ENCODE peak calls at places on chromosomes 11 and 22, in ten cellular contexts. D is PC-9; Q is IMR-90; C is spleen; I is GM23338; A is transverse colon; H is adrenal gland; X is CD8-positive, alpha-beta T cell; V is hepatocyte; E is testis. U is an unnamed sample. For H3K4me1, the result is how much of the 10 kb centered on the place peaks cover.

GRCh38 chr11:122509091-122509490 is 146.4 kb upstream of the UBASH3B start:
- DNase-seq in D (no peak), Q (no peak), C (no peak), I (no peak), A (no peak), H (no peak), X (no peak), V (no peak), E (no peak), U (no peak)

GRCh38 chr11:104164028-104164520 is at the start of gene PDGFD:
- DNase-seq in D (peak), Q (peak), C (peak), I (peak), A (peak), H (peak), X (peak), V (peak), E (peak), U (no peak)

GRCh38 chr11:73520358-73521061 is 77.4 kb downstream of the FAM168A start:
- DNase-seq in D (no peak), Q (peak), C (no peak), I (no peak), A (no peak), H (no peak), X (no peak), V (no peak), E (no peak), U (no peak)

GRCh38 chr22:40329021-40329456 is 17.3 kb upstream of the ADSL start:
- DNase-seq in D (no peak), Q (no peak), C (no peak), I (no peak), A (no peak), H (no peak), X (no peak), V (no peak), E (no peak), U (no peak)

GRCh38 chr22:27632451-27633295 is 168.9 kb downstream of the MN1 start:
- DNase-seq in D (no peak), Q (no peak), C (no peak), I (no peak), A (no peak), H (no peak), X (no peak), V (peak), E (no peak), U (no peak)

GRCh38 chr11:132111341-132111740 is 740.9 kb downstream of the NTM start:
- DNase-seq in D (no peak), Q (peak), C (no peak), I (no peak), A (no peak), H (no peak), X (no peak), V (no peak), E (no peak), U (no peak)

GRCh38 chr22:40177738-40178416 is at the start of gene TNRC6B:
- DNase-seq in D (peak), Q (peak), C (peak), I (peak), A (peak), H (peak), X (peak), V (peak), E (peak), U (peak)

GRCh38 chr22:17846326-17846992 is 72.2 kb upstream of the BID start:
- DNase-seq in D (no peak), Q (no peak), C (no peak), I (no peak), A (no peak), H (peak), X (no peak), V (no peak), E (peak), U (no peak)

GRCh38 chr11:66002648-66003225 is 434 bp downstream of the BANF1 start:
- DNase-seq in D (peak), Q (peak), C (no peak), I (peak), A (peak), H (peak), X (no peak), V (no peak), E (peak), U (no peak)

GRCh38 chr22:29914991-29915390 is 32.0 kb downstream of the MTMR3 start:
- DNase-seq in D (no peak), Q (no peak), C (no peak), I (no peak), A (no peak), H (no peak), X (no peak), V (no peak), E (no peak), U (no peak)

DNA sequence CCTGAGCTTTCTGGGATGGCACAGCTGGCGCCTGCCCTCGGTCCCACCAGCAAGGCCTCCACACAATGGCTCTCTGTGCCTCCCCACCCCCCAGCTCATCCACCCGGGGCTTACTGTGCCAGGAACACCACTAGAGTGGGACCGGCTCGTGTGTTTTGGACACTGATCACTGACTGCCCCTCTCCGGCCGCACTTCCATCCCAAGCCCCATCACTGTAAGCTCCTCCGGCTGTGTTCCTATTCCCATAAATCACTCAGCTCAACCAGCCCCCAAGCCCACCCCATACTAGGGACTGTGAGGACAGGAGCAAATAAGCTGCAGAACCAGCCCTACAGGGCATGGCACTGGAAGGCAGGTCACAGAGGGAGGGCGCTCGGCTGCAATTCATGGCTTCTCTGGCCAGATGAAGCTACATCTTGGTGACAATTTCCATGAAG is 7.3 kb downstream of the APBB1 start:
- DNase-seq in D (no peak), Q (no peak), C (peak), I (no peak), A (no peak), H (no peak), X (no peak), V (no peak), E (no peak), U (no peak)
- H3K27ac ChIP-seq in D (no peak), Q (no peak), C (no peak), I (no peak), A (no peak), H (no peak), X (no peak), V (no peak), E (no peak), U (peak)

DNA sequence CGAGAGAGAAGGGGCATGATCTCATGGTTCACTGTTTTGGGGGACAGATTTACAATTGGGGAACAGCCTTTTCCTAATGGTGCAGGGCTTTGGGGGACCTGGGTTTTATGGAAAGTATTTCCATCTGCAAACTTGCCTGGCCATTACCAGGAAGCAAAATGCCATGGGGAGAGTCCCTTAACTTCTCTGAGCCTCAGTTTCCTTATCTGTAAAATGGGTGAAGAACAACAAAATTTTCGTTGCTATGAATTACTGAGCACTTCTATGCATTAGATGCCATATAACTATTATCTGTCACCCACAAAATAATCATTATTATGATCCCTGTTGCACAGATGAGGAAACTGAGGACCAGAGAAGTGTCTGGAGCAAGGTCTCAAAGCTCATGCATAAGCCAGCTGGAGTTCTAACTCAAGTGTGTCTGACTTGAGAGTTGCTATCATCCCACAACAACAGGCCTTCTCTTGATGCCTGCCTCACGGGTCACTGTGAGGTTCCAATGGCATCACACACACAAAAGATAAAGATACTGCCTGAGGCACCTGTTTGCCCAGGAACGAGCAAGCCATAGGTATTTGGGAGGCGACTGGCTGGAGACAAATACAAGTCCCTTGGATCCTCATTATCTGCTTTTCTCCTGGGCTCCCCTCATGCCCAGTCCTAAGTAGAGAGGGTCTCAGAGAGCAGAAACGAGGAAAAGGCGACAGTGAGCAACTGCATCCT is 15.8 kb downstream of the TPST2 start:
- DNase-seq in D (no peak), Q (no peak), C (peak), I (no peak), A (no peak), H (no peak), X (no peak), V (no peak), E (no peak), U (no peak)
- H3K4me1 ChIP-seq in D (under half), Q (under half), C (under half), I (half or more), A (under half), H (under half), X (half or more), V (under half), E (under half), U (under half)

GRCh38 chr11:107856981-107857517 is 1.5 kb downstream of the SLC35F2 start:
- DNase-seq in D (no peak), Q (no peak), C (no peak), I (no peak), A (peak), H (no peak), X (no peak), V (no peak), E (peak), U (no peak)

GRCh38 chr11:107858217-107859070 is at the start of gene SLC35F2:
- DNase-seq in D (peak), Q (peak), C (peak), I (peak), A (peak), H (peak), X (peak), V (peak), E (peak), U (peak)

GRCh38 chr11:107860688-107861087 is 2.1 kb upstream of the SLC35F2 start:
- DNase-seq in D (no peak), Q (no peak), C (no peak), I (peak), A (no peak), H (no peak), X (no peak), V (no peak), E (no peak), U (no peak)

GRCh38 chr11:107857550-107858216 is 904 bp downstream of the SLC35F2 start:
- DNase-seq in D (no peak), Q (peak), C (no peak), I (no peak), A (no peak), H (no peak), X (no peak), V (no peak), E (no peak), U (no peak)

GRCh38 chr11:107859459-107860239 is 1.1 kb upstream of the SLC35F2 start:
- DNase-seq in D (peak), Q (no peak), C (peak), I (peak), A (peak), H (peak), X (no peak), V (peak), E (peak), U (no peak)
- H3K4me3 ChIP-seq in D (peak), Q (peak), C (peak), I (peak), A (peak), H (no peak), X (peak), V (peak), E (peak), U (peak)

GRCh38 chr11:114171257-114172054 is 111.9 kb downstream of the ZBTB16 start:
- DNase-seq in D (no peak), Q (no peak), C (peak), I (no peak), A (peak), H (peak), X (no peak), V (peak), E (peak), U (no peak)

GRCh38 chr11:114172055-114172861 is 112.7 kb downstream of the ZBTB16 start:
- DNase-seq in D (no peak), Q (no peak), C (no peak), I (no peak), A (no peak), H (no peak), X (no peak), V (no peak), E (no peak), U (no peak)

GRCh38 chr11:114168691-114169090 is 109.2 kb downstream of the ZBTB16 start:
- DNase-seq in D (no peak), Q (no peak), C (no peak), I (no peak), A (peak), H (no peak), X (no peak), V (no peak), E (no peak), U (no peak)

GRCh38 chr11:114169321-114169749 is 109.8 kb downstream of the ZBTB16 start:
- DNase-seq in D (no peak), Q (no peak), C (no peak), I (no peak), A (no peak), H (no peak), X (no peak), V (no peak), E (no peak), U (no peak)

DNA sequence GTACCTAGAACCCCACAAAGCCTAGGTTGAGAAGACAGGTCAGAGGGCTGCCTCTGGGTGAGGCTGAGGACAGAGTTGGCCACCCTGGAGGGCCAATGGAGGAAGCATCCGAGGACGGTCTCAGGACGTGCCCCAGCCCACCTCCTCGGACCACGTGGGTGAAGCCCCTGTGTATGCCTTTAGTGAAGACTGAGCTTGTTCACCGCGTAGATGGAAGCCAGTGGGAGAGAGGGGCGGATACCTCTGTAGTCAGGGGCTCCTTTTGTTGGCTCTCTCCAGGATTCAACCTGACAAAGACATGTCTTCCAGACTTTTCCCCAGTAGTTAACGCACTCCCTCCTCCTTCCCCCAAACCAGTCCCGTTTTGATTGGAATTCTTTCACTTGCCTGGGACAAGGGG is 110.7 kb downstream of the ZBTB16 start:
- DNase-seq in D (no peak), Q (no peak), C (no peak), I (no peak), A (no peak), H (no peak), X (no peak), V (no peak), E (no peak), U (no peak)
- H3K27ac ChIP-seq in D (no peak), Q (no peak), C (peak), I (no peak), A (peak), H (peak), X (no peak), V (peak), E (peak), U (no peak)

DNA sequence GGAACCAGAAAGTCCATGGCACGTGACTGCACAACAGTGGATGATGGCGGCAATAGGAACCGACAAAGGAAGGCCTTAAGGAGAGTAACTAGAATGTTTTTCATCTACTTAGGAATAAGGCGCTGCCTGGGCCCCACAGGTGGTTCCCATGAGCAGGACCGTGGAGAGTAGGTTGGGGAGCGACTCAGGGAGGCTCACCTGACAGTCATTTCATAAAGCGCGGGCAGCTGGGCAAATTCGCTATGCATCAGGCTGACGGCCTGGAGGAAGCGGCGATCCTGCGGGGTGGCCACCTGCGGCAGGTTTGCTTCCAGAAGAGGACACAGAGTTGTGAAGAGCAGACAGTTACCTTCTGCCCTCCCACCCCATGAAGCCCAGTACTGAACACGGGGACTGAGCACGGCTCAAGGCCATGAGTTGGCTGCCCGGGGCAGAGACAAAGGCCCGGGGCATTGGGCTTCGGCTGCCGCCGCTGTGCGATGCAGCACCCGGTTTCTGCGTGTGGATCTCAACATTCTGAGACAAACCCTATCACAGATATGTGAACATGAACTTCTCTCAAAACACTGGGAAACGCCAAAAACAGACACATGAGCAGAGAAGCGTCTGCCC is 25.8 kb downstream of the HPS4 start:
- DNase-seq in D (no peak), Q (no peak), C (no peak), I (no peak), A (no peak), H (no peak), X (no peak), V (no peak), E (no peak), U (no peak)
- H3K4me1 ChIP-seq in D (under half), Q (under half), C (under half), I (under half), A (under half), H (under half), X (under half), V (under half), E (under half), U (under half)

DNA sequence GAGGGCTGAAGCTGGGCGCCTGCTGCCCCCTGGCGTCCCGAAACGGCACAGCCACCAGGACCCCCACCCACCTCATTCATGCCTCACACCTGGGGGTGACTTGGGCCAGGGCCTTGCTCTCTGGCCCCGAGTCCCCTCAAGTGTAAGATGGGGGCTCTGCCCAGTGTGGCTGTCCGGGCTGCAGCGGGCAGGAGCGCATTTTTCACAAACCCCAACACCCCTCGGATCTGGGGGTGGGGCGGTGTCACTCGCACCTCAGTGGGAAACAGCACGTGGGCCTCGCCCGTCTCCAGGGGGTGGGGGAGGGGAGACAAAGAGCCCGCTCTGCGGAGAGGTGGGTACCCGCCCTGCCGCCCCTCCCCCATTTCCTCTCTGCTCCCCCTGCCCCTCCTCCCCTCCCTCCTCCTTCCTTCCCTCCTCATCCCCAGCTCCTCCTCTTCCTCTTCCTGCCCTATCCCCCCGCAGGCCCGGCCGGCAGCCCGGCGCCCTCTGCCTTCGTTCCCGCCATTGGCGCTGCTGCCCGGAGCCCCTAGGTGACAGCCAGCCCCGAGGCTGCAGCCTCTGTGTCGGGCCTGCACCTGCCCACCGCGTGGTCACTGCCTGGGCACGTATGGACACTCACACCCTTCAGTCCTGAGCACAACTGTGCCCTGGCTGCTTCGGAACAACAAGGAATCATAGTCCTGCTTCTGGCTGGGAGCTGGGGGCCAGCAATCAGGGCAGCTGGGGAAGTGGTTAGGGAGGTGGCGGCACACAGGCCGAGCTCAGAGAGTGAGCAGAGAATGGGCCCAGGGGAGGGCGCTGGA is 6.8 kb upstream of the CDKN1C start:
- DNase-seq in D (peak), Q (peak), C (peak), I (peak), A (peak), H (peak), X (no peak), V (peak), E (peak), U (peak)
- H3K4me3 ChIP-seq in D (peak), Q (peak), C (peak), I (peak), A (peak), H (no peak), X (peak), V (no peak), E (no peak), U (peak)

DNA sequence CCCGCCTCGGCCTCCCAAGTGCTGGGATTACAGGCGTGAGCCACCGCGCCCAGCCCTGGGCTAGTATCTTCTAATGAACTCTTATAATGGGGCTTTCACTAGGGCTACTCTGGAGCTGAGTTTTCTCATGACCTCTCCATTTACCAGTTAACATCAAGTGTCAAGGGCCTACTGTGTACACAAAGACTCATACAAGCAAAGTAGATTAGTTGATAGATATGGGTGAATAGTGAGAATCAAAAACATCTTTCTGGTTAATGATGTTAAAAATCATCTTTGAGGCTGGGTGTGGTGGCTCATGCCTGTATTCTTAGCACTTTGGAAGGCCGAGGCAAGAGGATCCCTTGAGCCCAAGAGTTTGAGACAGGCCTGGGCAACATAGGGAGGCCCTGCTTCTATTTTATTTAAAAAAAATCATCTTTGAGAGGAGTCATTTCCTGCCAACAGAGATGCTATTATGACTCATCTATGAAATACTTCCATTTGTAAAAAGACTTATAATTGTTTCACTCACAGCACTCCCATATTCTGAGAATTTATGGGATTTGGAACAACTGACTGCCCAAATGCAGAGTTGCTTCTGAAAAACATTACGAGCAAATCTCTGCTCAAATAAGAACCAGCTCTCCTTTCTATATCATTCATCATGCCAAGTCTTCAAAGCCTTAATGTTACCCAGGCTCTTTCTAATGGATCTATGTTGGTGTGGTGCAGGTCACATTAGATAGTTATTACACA is 57.0 kb downstream of the GDPD4 start:
- DNase-seq in D (peak), Q (peak), C (no peak), I (no peak), A (no peak), H (no peak), X (no peak), V (no peak), E (no peak), U (no peak)
- H3K27ac ChIP-seq in D (peak), Q (peak), C (no peak), I (no peak), A (no peak), H (no peak), X (no peak), V (peak), E (no peak), U (no peak)